ENCODE peak calls at places on chromosomes 16 and 17, in ten cellular contexts. K is LHCN-M2; I is activated effector memory CD4-positive, alpha-beta T cell treated with Interleukin-2 at 50 U/mL for 16 hours; J is H54; G is body of pancreas; Z is cardiac fibroblast; D is T-helper 9 cell; T is stimulated activated CD4-positive, alpha-beta T cell treated with anti-CD3 and anti-CD28 coated beads, Interleukin-4, amount 100 ng/mL, for 4 hours; L is stimulated activated CD8-positive, alpha-beta memory T cell treated with anti-CD3 and anti-CD28 coated beads, Interleukin-4, amount 100 ng/mL, for 48 hours; H is fibroblast of lung. N is an unnamed sample.
A peak's percentile ranks its signal among the peaks of the same experiment; 100 is the strongest.

GRCh38 chr16:56370836-56371235 is 54.5 kb downstream of the AMFR start:
- DNase-seq in K (no peak), I (no peak), J (no peak), G (peak; percentile 68), Z (peak; percentile 33), D (no peak), T (no peak), L (no peak), H (peak; percentile 47), N (peak; percentile 57)

GRCh38 chr16:20242568-20243240 is 84.6 kb downstream of the GP2 start:
- DNase-seq in K (no peak), I (no peak), J (no peak), G (no peak), Z (no peak), D (no peak), T (no peak), L (no peak), H (no peak), N (no peak)

GRCh38 chr17:29661220-29661619 is 38.5 kb upstream of the CORO6 start:
- DNase-seq in K (no peak), I (no peak), J (no peak), G (no peak), Z (no peak), D (no peak), T (no peak), L (no peak), H (no peak), N (no peak)

GRCh38 chr17:44775838-44776621 is 17.2 kb downstream of the ADAM11 start:
- DNase-seq in K (no peak), I (no peak), J (no peak), G (peak; percentile 47), Z (no peak), D (no peak), T (no peak), L (no peak), H (no peak), N (no peak)

GRCh38 chr17:81741049-81741593 is 29.0 kb downstream of the SLC25A10 start:
- DNase-seq in K (no peak), I (no peak), J (no peak), G (no peak), Z (no peak), D (no peak), T (no peak), L (no peak), H (no peak), N (no peak)

GRCh38 chr17:37558299-37558698 is 50.9 kb downstream of the SYNRG start:
- DNase-seq in K (no peak), I (no peak), J (no peak), G (no peak), Z (no peak), D (no peak), T (no peak), L (no peak), H (no peak), N (peak; percentile 30)

GRCh38 chr17:17119533-17119932 is 77.3 kb downstream of the MPRIP start:
- DNase-seq in K (peak; percentile 62), I (peak; percentile 62), J (peak; percentile 69), G (peak; percentile 51), Z (peak; percentile 62), D (peak; percentile 59), T (peak; percentile 61), L (peak; percentile 66), H (peak; percentile 76), N (peak; percentile 33)

GRCh38 chr16:29745126-29745852 is 501 bp downstream of the C16orf54 start:
- DNase-seq in K (no peak), I (peak; percentile 46), J (no peak), G (no peak), Z (no peak), D (peak; percentile 25), T (peak; percentile 49), L (peak; percentile 71), H (no peak), N (no peak)

GRCh38 chr17:67449885-67450755 is 73.0 kb downstream of the PITPNC1 start:
- DNase-seq in K (no peak), I (no peak), J (no peak), G (no peak), Z (no peak), D (no peak), T (no peak), L (no peak), H (no peak), N (peak; percentile 23)

GRCh38 chr17:61144876-61145564 is 254.6 kb upstream of the TBX2 start:
- DNase-seq in K (no peak), I (no peak), J (no peak), G (no peak), Z (no peak), D (no peak), T (no peak), L (no peak), H (no peak), N (peak; percentile 57)

GRCh38 chr16:4257646-4258556 is 14.9 kb downstream of the TFAP4 start:
- DNase-seq in K (peak; percentile 83), I (no peak), J (no peak), G (no peak), Z (peak; percentile 53), D (no peak), T (no peak), L (no peak), H (no peak), N (no peak)

GRCh38 chr16:83312015-83312734 is 495.6 kb upstream of the HSBP1 start:
- DNase-seq in K (no peak), I (no peak), J (no peak), G (no peak), Z (no peak), D (no peak), T (no peak), L (no peak), H (no peak), N (no peak)

GRCh38 chr16:68704232-68704867 is 32.7 kb upstream of the CDH1 start:
- DNase-seq in K (peak; percentile 59), I (peak; percentile 24), J (peak; percentile 75), G (peak; percentile 95), Z (peak; percentile 72), D (peak; percentile 31), T (peak; percentile 28), L (peak; percentile 81), H (peak; percentile 52), N (peak; percentile 63)

GRCh38 chr17:1110844-1111598 is 68.8 kb downstream of the ABR start:
- DNase-seq in K (peak; percentile 95), I (no peak), J (peak; percentile 88), G (peak; percentile 70), Z (peak; percentile 90), D (no peak), T (no peak), L (peak; percentile 52), H (peak; percentile 70), N (peak; percentile 98)

GRCh38 chr16:2511128-2511785 is 2.5 kb upstream of the ATP6V0C start:
- DNase-seq in K (peak; percentile 37), I (no peak), J (no peak), G (no peak), Z (peak; percentile 66), D (no peak), T (no peak), L (no peak), H (peak; percentile 70), N (peak; percentile 78)

GRCh38 chr16:67748791-67749282 is 29.7 kb upstream of the GFOD2 start:
- DNase-seq in K (no peak), I (no peak), J (no peak), G (no peak), Z (no peak), D (no peak), T (no peak), L (no peak), H (no peak), N (no peak)

GRCh38 chr17:45101883-45102811 is 30.2 kb downstream of the PLCD3 start:
- DNase-seq in K (peak; percentile 31), I (no peak), J (no peak), G (no peak), Z (no peak), D (no peak), T (no peak), L (no peak), H (no peak), N (peak; percentile 32)

GRCh38 chr16:16828913-16829398 is 450.0 kb downstream of the NPIPA7 start:
- DNase-seq in K (no peak), I (no peak), J (no peak), G (no peak), Z (no peak), D (no peak), T (no peak), L (no peak), H (no peak), N (no peak)

GRCh38 chr17:30788918-30789317 is 35.6 kb downstream of the CRLF3 start:
- DNase-seq in K (no peak), I (no peak), J (no peak), G (no peak), Z (no peak), D (no peak), T (no peak), L (no peak), H (no peak), N (no peak)

GRCh38 chr17:11730747-11731146 is 132.5 kb downstream of the DNAH9 start:
- DNase-seq in K (no peak), I (no peak), J (no peak), G (no peak), Z (no peak), D (no peak), T (no peak), L (no peak), H (no peak), N (no peak)

GRCh38 chr17:81890447-81891302 is 711 bp downstream of the ALYREF start:
- DNase-seq in K (peak; percentile 21), I (no peak), J (no peak), G (no peak), Z (no peak), D (no peak), T (no peak), L (peak; percentile 48), H (no peak), N (peak; percentile 29)

GRCh38 chr17:83012873-83013778 is 66.3 kb upstream of the METRNL start:
- DNase-seq in K (no peak), I (no peak), J (peak; percentile 40), G (no peak), Z (no peak), D (no peak), T (no peak), L (no peak), H (peak; percentile 95), N (peak; percentile 57)

GRCh38 chr17:82871056-82871775 is 31.4 kb upstream of the ZNF750 start:
- DNase-seq in K (no peak), I (no peak), J (no peak), G (no peak), Z (no peak), D (no peak), T (peak; percentile 25), L (peak; percentile 63), H (no peak), N (no peak)

GRCh38 chr16:83215417-83216001 is 588.7 kb downstream of the CDH13 start:
- DNase-seq in K (peak; percentile 35), I (peak; percentile 6), J (peak; percentile 40), G (no peak), Z (peak; percentile 64), D (peak; percentile 46), T (no peak), L (peak; percentile 84), H (peak; percentile 58), N (peak; percentile 24)

GRCh38 chr17:181213-182163 is at the start of gene DOC2B:
- DNase-seq in K (no peak), I (no peak), J (no peak), G (peak; percentile 69), Z (peak; percentile 12), D (no peak), T (peak; percentile 9), L (no peak), H (no peak), N (peak; percentile 48)

GRCh38 chr17:62912363-62912762 is 53.7 kb upstream of the TANC2 start:
- DNase-seq in K (no peak), I (no peak), J (no peak), G (no peak), Z (no peak), D (no peak), T (no peak), L (no peak), H (no peak), N (no peak)

GRCh38 chr16:87715231-87715630 is 50.6 kb downstream of the KLHDC4 start:
- DNase-seq in K (no peak), I (no peak), J (no peak), G (no peak), Z (no peak), D (no peak), T (no peak), L (no peak), H (no peak), N (no peak)

GRCh38 chr16:67483150-67483549 is at the start of gene AGRP:
- DNase-seq in K (no peak), I (no peak), J (no peak), G (no peak), Z (no peak), D (no peak), T (no peak), L (no peak), H (no peak), N (no peak)

N was measured in mesenchymal stem cell.